ENCODE peak calls at places on chromosome 11, in five cellular contexts. One of them, this sample, is unnamed.

GRCh38 chr11:10664005-10664404 is 29.6 kb downstream of the IRAG1 start:
- DNase-seq in tibial nerve: no peak
- DNase-seq in fibroblast of the aortic adventitia: no peak
- DNase-seq in upper lobe of right lung: no peak
- DNase-seq in fibroblast of villous mesenchyme: no peak
- DNase-seq in this sample: no peak

GRCh38 chr11:84564180-84564866 is 1062.8 kb downstream of the DLG2 start:
- DNase-seq in fibroblast of villous mesenchyme: peak
- DNase-seq in upper lobe of right lung: no peak
- DNase-seq in tibial nerve: no peak
- DNase-seq in fibroblast of the aortic adventitia: peak
- DNase-seq in this sample: peak

GRCh38 chr11:13143486-13144297 is 133.9 kb upstream of the BMAL1 start:
- DNase-seq in fibroblast of villous mesenchyme: no peak
- DNase-seq in fibroblast of the aortic adventitia: no peak
- DNase-seq in tibial nerve: no peak
- DNase-seq in upper lobe of right lung: no peak
- DNase-seq in this sample: no peak

GRCh38 chr11:16959528-16960100 is 54.6 kb downstream of the PLEKHA7 start:
- DNase-seq in upper lobe of right lung: no peak
- DNase-seq in fibroblast of villous mesenchyme: no peak
- DNase-seq in tibial nerve: no peak
- DNase-seq in fibroblast of the aortic adventitia: no peak
- DNase-seq in this sample: no peak

GRCh38 chr11:122817121-122817520 is 21.2 kb upstream of the CRTAM start:
- DNase-seq in fibroblast of villous mesenchyme: no peak
- DNase-seq in fibroblast of the aortic adventitia: peak
- DNase-seq in tibial nerve: no peak
- DNase-seq in upper lobe of right lung: no peak
- DNase-seq in this sample: no peak

GRCh38 chr11:10916674-10917073 is 58.8 kb upstream of the ZBED5 start:
- DNase-seq in upper lobe of right lung: no peak
- DNase-seq in fibroblast of villous mesenchyme: peak
- DNase-seq in fibroblast of the aortic adventitia: peak
- DNase-seq in tibial nerve: no peak
- DNase-seq in this sample: no peak

GRCh38 chr11:17734986-17735822 is 623 bp downstream of the KCNC1 start:
- DNase-seq in fibroblast of villous mesenchyme: peak
- DNase-seq in tibial nerve: peak
- DNase-seq in upper lobe of right lung: peak
- DNase-seq in fibroblast of the aortic adventitia: peak
- DNase-seq in this sample: no peak

GRCh38 chr11:78803995-78804394 is 229.3 kb upstream of the NARS2 start:
- DNase-seq in fibroblast of the aortic adventitia: no peak
- DNase-seq in tibial nerve: no peak
- DNase-seq in upper lobe of right lung: no peak
- DNase-seq in fibroblast of villous mesenchyme: no peak
- DNase-seq in this sample: no peak

GRCh38 chr11:46392421-46393230 is 1.1 kb upstream of the CHRM4 start:
- DNase-seq in upper lobe of right lung: peak
- DNase-seq in tibial nerve: peak
- DNase-seq in fibroblast of villous mesenchyme: peak
- DNase-seq in fibroblast of the aortic adventitia: peak
- DNase-seq in this sample: no peak

GRCh38 chr11:17649696-17650600 is 69.4 kb upstream of the MYOD1 start:
- DNase-seq in tibial nerve: no peak
- DNase-seq in fibroblast of villous mesenchyme: peak
- DNase-seq in upper lobe of right lung: no peak
- DNase-seq in fibroblast of the aortic adventitia: no peak
- DNase-seq in this sample: no peak

GRCh38 chr11:7143908-7144307 is 55.1 kb downstream of the RBMXL2 start:
- DNase-seq in upper lobe of right lung: no peak
- DNase-seq in tibial nerve: no peak
- DNase-seq in fibroblast of the aortic adventitia: peak
- DNase-seq in fibroblast of villous mesenchyme: peak
- DNase-seq in this sample: no peak

GRCh38 chr11:47857485-47858168 is 9.5 kb upstream of the NUP160 start:
- DNase-seq in upper lobe of right lung: no peak
- DNase-seq in tibial nerve: no peak
- DNase-seq in fibroblast of the aortic adventitia: no peak
- DNase-seq in fibroblast of villous mesenchyme: no peak
- DNase-seq in this sample: no peak

GRCh38 chr11:129313588-129314288 is 61.9 kb upstream of the BARX2 start:
- DNase-seq in fibroblast of villous mesenchyme: peak
- DNase-seq in fibroblast of the aortic adventitia: peak
- DNase-seq in upper lobe of right lung: no peak
- DNase-seq in tibial nerve: no peak
- DNase-seq in this sample: no peak

GRCh38 chr11:114054830-114055229 is 4.7 kb upstream of the ZBTB16 start:
- DNase-seq in fibroblast of the aortic adventitia: no peak
- DNase-seq in tibial nerve: no peak
- DNase-seq in upper lobe of right lung: no peak
- DNase-seq in fibroblast of villous mesenchyme: no peak
- DNase-seq in this sample: no peak

GRCh38 chr11:3627291-3627690 is 14.5 kb downstream of the ART5 start:
- DNase-seq in upper lobe of right lung: no peak
- DNase-seq in tibial nerve: no peak
- DNase-seq in fibroblast of villous mesenchyme: peak
- DNase-seq in fibroblast of the aortic adventitia: peak
- DNase-seq in this sample: peak

GRCh38 chr11:12271241-12271640 is 106.1 kb upstream of the PARVA start:
- DNase-seq in tibial nerve: no peak
- DNase-seq in fibroblast of the aortic adventitia: no peak
- DNase-seq in upper lobe of right lung: no peak
- DNase-seq in fibroblast of villous mesenchyme: no peak
- DNase-seq in this sample: no peak

GRCh38 chr11:27055065-27055682 is 14.6 kb downstream of the BBOX1 start:
- DNase-seq in fibroblast of villous mesenchyme: peak
- DNase-seq in fibroblast of the aortic adventitia: peak
- DNase-seq in upper lobe of right lung: no peak
- DNase-seq in tibial nerve: no peak
- DNase-seq in this sample: no peak

GRCh38 chr11:34264266-34265110 is 93.3 kb downstream of the ABTB2 start:
- DNase-seq in tibial nerve: no peak
- DNase-seq in fibroblast of villous mesenchyme: no peak
- DNase-seq in fibroblast of the aortic adventitia: peak
- DNase-seq in upper lobe of right lung: no peak
- DNase-seq in this sample: no peak

GRCh38 chr11:102306048-102306575 is 11.2 kb upstream of the BIRC3 start:
- DNase-seq in fibroblast of villous mesenchyme: no peak
- DNase-seq in fibroblast of the aortic adventitia: no peak
- DNase-seq in upper lobe of right lung: peak
- DNase-seq in tibial nerve: no peak
- DNase-seq in this sample: no peak

GRCh38 chr11:95968585-95968984 is 44.7 kb upstream of the MTMR2 start:
- DNase-seq in fibroblast of the aortic adventitia: peak
- DNase-seq in fibroblast of villous mesenchyme: no peak
- DNase-seq in tibial nerve: no peak
- DNase-seq in upper lobe of right lung: no peak
- DNase-seq in this sample: no peak

GRCh38 chr11:88806410-88806809 is 259.4 kb downstream of the GRM5 start:
- DNase-seq in tibial nerve: no peak
- DNase-seq in fibroblast of villous mesenchyme: no peak
- DNase-seq in fibroblast of the aortic adventitia: no peak
- DNase-seq in upper lobe of right lung: no peak
- DNase-seq in this sample: no peak

GRCh38 chr11:88801484-88802123 is 264.2 kb downstream of the GRM5 start:
- DNase-seq in fibroblast of villous mesenchyme: no peak
- DNase-seq in upper lobe of right lung: no peak
- DNase-seq in tibial nerve: no peak
- DNase-seq in fibroblast of the aortic adventitia: no peak
- DNase-seq in this sample: no peak

GRCh38 chr11:88810420-88811097 is 255.2 kb downstream of the GRM5 start:
- DNase-seq in fibroblast of the aortic adventitia: no peak
- DNase-seq in upper lobe of right lung: no peak
- DNase-seq in tibial nerve: no peak
- DNase-seq in fibroblast of villous mesenchyme: no peak
- DNase-seq in this sample: no peak

GRCh38 chr11:88807349-88807748 is 258.4 kb downstream of the GRM5 start:
- DNase-seq in fibroblast of the aortic adventitia: no peak
- DNase-seq in tibial nerve: no peak
- DNase-seq in upper lobe of right lung: no peak
- DNase-seq in fibroblast of villous mesenchyme: no peak
- DNase-seq in this sample: no peak
- TF ChIP-seq CTCF in fibroblast of the aortic adventitia: no peak
- TF ChIP-seq CTCF in tibial nerve: no peak
- TF ChIP-seq CTCF in upper lobe of right lung: no peak
- TF ChIP-seq CTCF in fibroblast of villous mesenchyme: no peak
- TF ChIP-seq CTCF in this sample: no peak

GRCh38 chr11:1838077-1838425 is 730 bp upstream of the TNNI2 start:
- DNase-seq in fibroblast of the aortic adventitia: no peak
- DNase-seq in fibroblast of villous mesenchyme: no peak
- DNase-seq in tibial nerve: no peak
- DNase-seq in upper lobe of right lung: no peak
- DNase-seq in this sample: no peak
- TF ChIP-seq CTCF in fibroblast of the aortic adventitia: no peak
- TF ChIP-seq CTCF in fibroblast of villous mesenchyme: no peak
- TF ChIP-seq CTCF in tibial nerve: no peak
- TF ChIP-seq CTCF in upper lobe of right lung: peak
- TF ChIP-seq CTCF in this sample: no peak

GRCh38 chr11:43021466-43021865 is 290.3 kb upstream of the API5 start:
- DNase-seq in tibial nerve: no peak
- DNase-seq in upper lobe of right lung: no peak
- DNase-seq in fibroblast of the aortic adventitia: no peak
- DNase-seq in fibroblast of villous mesenchyme: no peak
- DNase-seq in this sample: no peak
- TF ChIP-seq CTCF in tibial nerve: no peak
- TF ChIP-seq CTCF in upper lobe of right lung: no peak
- TF ChIP-seq CTCF in fibroblast of the aortic adventitia: no peak
- TF ChIP-seq CTCF in fibroblast of villous mesenchyme: no peak
- TF ChIP-seq CTCF in this sample: no peak

GRCh38 chr11:25838918-25839611 is 492.9 kb upstream of the ANO3 start:
- DNase-seq in upper lobe of right lung: no peak
- DNase-seq in fibroblast of villous mesenchyme: no peak
- DNase-seq in tibial nerve: no peak
- DNase-seq in fibroblast of the aortic adventitia: no peak
- DNase-seq in this sample: no peak
- TF ChIP-seq CTCF in upper lobe of right lung: no peak
- TF ChIP-seq CTCF in fibroblast of villous mesenchyme: no peak
- TF ChIP-seq CTCF in tibial nerve: no peak
- TF ChIP-seq CTCF in fibroblast of the aortic adventitia: no peak
- TF ChIP-seq CTCF in this sample: no peak

GRCh38 chr11:69918938-69919650 is 99.9 kb upstream of the FGF3 start:
- DNase-seq in upper lobe of right lung: peak
- DNase-seq in fibroblast of villous mesenchyme: peak
- DNase-seq in tibial nerve: no peak
- DNase-seq in fibroblast of the aortic adventitia: peak
- DNase-seq in this sample: no peak

GRCh38 chr11:69916806-69917387 is 97.7 kb upstream of the FGF3 start:
- DNase-seq in tibial nerve: no peak
- DNase-seq in upper lobe of right lung: no peak
- DNase-seq in fibroblast of the aortic adventitia: no peak
- DNase-seq in fibroblast of villous mesenchyme: no peak
- DNase-seq in this sample: no peak

GRCh38 chr11:69915501-69916250 is 96.5 kb upstream of the FGF3 start:
- DNase-seq in tibial nerve: peak
- DNase-seq in upper lobe of right lung: peak
- DNase-seq in fibroblast of the aortic adventitia: peak
- DNase-seq in fibroblast of villous mesenchyme: peak
- DNase-seq in this sample: peak

GRCh38 chr11:69918231-69918937 is 99.2 kb upstream of the FGF3 start:
- DNase-seq in fibroblast of villous mesenchyme: no peak
- DNase-seq in upper lobe of right lung: peak
- DNase-seq in tibial nerve: no peak
- DNase-seq in fibroblast of the aortic adventitia: no peak
- DNase-seq in this sample: no peak

GRCh38 chr11:69917529-69917928 is 98.3 kb upstream of the FGF3 start:
- DNase-seq in upper lobe of right lung: no peak
- DNase-seq in fibroblast of villous mesenchyme: no peak
- DNase-seq in fibroblast of the aortic adventitia: no peak
- DNase-seq in tibial nerve: no peak
- DNase-seq in this sample: no peak
- TF ChIP-seq CTCF in upper lobe of right lung: no peak
- TF ChIP-seq CTCF in fibroblast of villous mesenchyme: no peak
- TF ChIP-seq CTCF in fibroblast of the aortic adventitia: no peak
- TF ChIP-seq CTCF in tibial nerve: no peak
- TF ChIP-seq CTCF in this sample: no peak